ENCODE peak calls at places on chromosomes 2 and 18, in six cellular contexts. K, U, O, G, R and D are unnamed samples.

GRCh38 chr18:36757081-36757480 is 71.7 kb downstream of the TPGS2 start:
- DNase-seq in K (no peak), U (no peak), O (no peak), G (no peak), R (peak), D (no peak)

GRCh38 chr2:120108049-120108448 is 95.2 kb downstream of the EPB41L5 start:
- DNase-seq in K (no peak), U (no peak), O (no peak), G (no peak), R (no peak), D (no peak)

GRCh38 chr2:119276864-119277263 is 53.2 kb downstream of the STEAP3 start:
- DNase-seq in K (no peak), U (peak), O (no peak), G (no peak), R (no peak), D (no peak)

GRCh38 chr2:190407662-190408537 is at the start of gene MFSD6:
- DNase-seq in K (peak), U (peak), O (peak), G (no peak), R (peak), D (peak)

GRCh38 chr2:10654069-10654468 is 35.7 kb downstream of the NOL10 start:
- DNase-seq in K (no peak), U (no peak), O (peak), G (peak), R (peak), D (peak)

GRCh38 chr2:134819334-134819733 is 19.1 kb upstream of the ACMSD start:
- DNase-seq in K (no peak), U (no peak), O (no peak), G (no peak), R (peak), D (no peak)

GRCh38 chr2:7012141-7012809 is 95.1 kb downstream of the RNF144A start:
- DNase-seq in K (no peak), U (no peak), O (no peak), G (no peak), R (no peak), D (no peak)

GRCh38 chr2:86068098-86069047 is 37.3 kb downstream of the POLR1A start:
- DNase-seq in K (no peak), U (no peak), O (no peak), G (peak), R (no peak), D (peak)

GRCh38 chr2:35741556-35741955 is 614.0 kb upstream of the CRIM1 start:
- DNase-seq in K (no peak), U (no peak), O (no peak), G (no peak), R (no peak), D (no peak)

GRCh38 chr2:80026040-80026729 is 278.4 kb downstream of the LRRTM1 start:
- DNase-seq in K (no peak), U (no peak), O (no peak), G (no peak), R (no peak), D (no peak)

GRCh38 chr2:71938659-71939587 is 208.7 kb downstream of the CYP26B1 start:
- DNase-seq in K (no peak), U (peak), O (no peak), G (no peak), R (no peak), D (no peak)

GRCh38 chr18:35572644-35573043 is 8.9 kb upstream of the GALNT1 start:
- DNase-seq in K (no peak), U (no peak), O (no peak), G (no peak), R (no peak), D (no peak)

GRCh38 chr2:198371902-198372611 is 567.7 kb downstream of the PLCL1 start:
- DNase-seq in K (no peak), U (no peak), O (no peak), G (no peak), R (no peak), D (no peak)

GRCh38 chr2:20350105-20350712 is 435 bp downstream of the PUM2 start:
- DNase-seq in K (peak), U (peak), O (peak), G (peak), R (peak), D (peak)

GRCh38 chr18:63979409-63979908 is 9.6 kb downstream of the SERPINB8 start:
- DNase-seq in K (no peak), U (peak), O (no peak), G (peak), R (peak), D (peak)

GRCh38 chr2:100813527-100813926 is 6.4 kb upstream of the NPAS2 start:
- DNase-seq in K (no peak), U (no peak), O (no peak), G (no peak), R (no peak), D (no peak)